ENCODE peak calls at places on chromosomes 16 and 17, in five cellular contexts. One of them, this sample, is unnamed.

GRCh38 chr16:68978303-68978954 is 127.0 kb upstream of the HAS3 start:
- DNase-seq in left ventricle myocardium inferior: no peak
- DNase-seq in ovary: no peak
- DNase-seq in neural progenitor cell: no peak
- DNase-seq in WTC11: no peak
- DNase-seq in this sample: no peak

GRCh38 chr17:74960739-74961342 is 11.7 kb downstream of the HID1 start:
- DNase-seq in left ventricle myocardium inferior: no peak
- DNase-seq in ovary: no peak
- DNase-seq in neural progenitor cell: peak; percentile 80
- DNase-seq in WTC11: peak; percentile 82
- DNase-seq in this sample: peak; percentile 49

GRCh38 chr17:58534901-58535421 is 20.5 kb upstream of the MTMR4 start:
- DNase-seq in left ventricle myocardium inferior: peak; percentile 47
- DNase-seq in ovary: no peak
- DNase-seq in neural progenitor cell: no peak
- DNase-seq in WTC11: no peak
- DNase-seq in this sample: no peak

GRCh38 chr16:22189473-22190168 is 16.5 kb upstream of the EEF2K start:
- DNase-seq in left ventricle myocardium inferior: peak; percentile 66
- DNase-seq in ovary: peak; percentile 73
- DNase-seq in neural progenitor cell: no peak
- DNase-seq in WTC11: no peak
- DNase-seq in this sample: peak; percentile 86

GRCh38 chr16:57519796-57520360 is 16.5 kb downstream of the CCDC102A start:
- DNase-seq in left ventricle myocardium inferior: peak; percentile 78
- DNase-seq in ovary: peak; percentile 85
- DNase-seq in neural progenitor cell: peak; percentile 86
- DNase-seq in WTC11: peak; percentile 88
- DNase-seq in this sample: peak; percentile 83

GRCh38 chr17:75658237-75658636 is 8.7 kb downstream of the RECQL5 start:
- DNase-seq in left ventricle myocardium inferior: no peak
- DNase-seq in ovary: no peak
- DNase-seq in neural progenitor cell: no peak
- DNase-seq in WTC11: no peak
- DNase-seq in this sample: no peak

GRCh38 chr17:61862975-61863800 is at the start of gene BRIP1:
- DNase-seq in left ventricle myocardium inferior: peak; percentile 88
- DNase-seq in ovary: peak; percentile 85
- DNase-seq in neural progenitor cell: peak; percentile 97
- DNase-seq in WTC11: peak; percentile 94
- DNase-seq in this sample: peak; percentile 94

GRCh38 chr17:4198995-4199394 is 56.0 kb downstream of the CYB5D2 start:
- DNase-seq in left ventricle myocardium inferior: no peak
- DNase-seq in ovary: no peak
- DNase-seq in neural progenitor cell: no peak
- DNase-seq in WTC11: no peak
- DNase-seq in this sample: no peak

GRCh38 chr16:85781685-85782370 is 17.5 kb downstream of the EMC8 start:
- DNase-seq in left ventricle myocardium inferior: peak; percentile 63
- DNase-seq in ovary: peak; percentile 40
- DNase-seq in neural progenitor cell: no peak
- DNase-seq in WTC11: no peak
- DNase-seq in this sample: no peak

GRCh38 chr17:66541461-66542182 is 239.2 kb downstream of the PRKCA start:
- DNase-seq in left ventricle myocardium inferior: no peak
- DNase-seq in ovary: no peak
- DNase-seq in neural progenitor cell: no peak
- DNase-seq in WTC11: no peak
- DNase-seq in this sample: no peak

GRCh38 chr17:18253187-18253884 is 5.2 kb downstream of the FLII start:
- DNase-seq in left ventricle myocardium inferior: no peak
- DNase-seq in ovary: no peak
- DNase-seq in neural progenitor cell: no peak
- DNase-seq in WTC11: no peak
- DNase-seq in this sample: no peak

GRCh38 chr16:88548131-88548874 is 21.9 kb upstream of the ZC3H18 start:
- DNase-seq in left ventricle myocardium inferior: no peak
- DNase-seq in ovary: no peak
- DNase-seq in neural progenitor cell: no peak
- DNase-seq in WTC11: no peak
- DNase-seq in this sample: no peak

GRCh38 chr16:24053325-24053946 is 202.7 kb upstream of the CACNG3 start:
- DNase-seq in left ventricle myocardium inferior: no peak
- DNase-seq in ovary: no peak
- DNase-seq in neural progenitor cell: no peak
- DNase-seq in WTC11: no peak
- DNase-seq in this sample: no peak

GRCh38 chr17:75075597-75076253 is 12.0 kb upstream of the SLC16A5 start:
- DNase-seq in left ventricle myocardium inferior: no peak
- DNase-seq in ovary: no peak
- DNase-seq in neural progenitor cell: no peak
- DNase-seq in WTC11: no peak
- DNase-seq in this sample: no peak

GRCh38 chr17:74862108-74862901 is 2.6 kb upstream of the GRIN2C start:
- DNase-seq in left ventricle myocardium inferior: peak; percentile 65
- DNase-seq in ovary: peak; percentile 68
- DNase-seq in neural progenitor cell: peak; percentile 93
- DNase-seq in WTC11: peak; percentile 91
- DNase-seq in this sample: peak; percentile 66

GRCh38 chr16:64365448-64365858 is 756.4 kb downstream of the CDH11 start:
- DNase-seq in left ventricle myocardium inferior: no peak
- DNase-seq in ovary: no peak
- DNase-seq in neural progenitor cell: no peak
- DNase-seq in WTC11: no peak
- DNase-seq in this sample: no peak

GRCh38 chr16:74896389-74897370 is 88.2 kb downstream of the WDR59 start:
- DNase-seq in left ventricle myocardium inferior: no peak
- DNase-seq in ovary: no peak
- DNase-seq in neural progenitor cell: no peak
- DNase-seq in WTC11: no peak
- DNase-seq in this sample: no peak

GRCh38 chr16:66933776-66934137 is 445 bp downstream of the CIAO2B start:
- DNase-seq in left ventricle myocardium inferior: no peak
- DNase-seq in ovary: no peak
- DNase-seq in neural progenitor cell: no peak
- DNase-seq in WTC11: no peak
- DNase-seq in this sample: peak; percentile 48

GRCh38 chr16:30901201-30902069 is 5.0 kb downstream of the CTF1 start:
- DNase-seq in left ventricle myocardium inferior: no peak
- DNase-seq in ovary: no peak
- DNase-seq in neural progenitor cell: no peak
- DNase-seq in WTC11: no peak
- DNase-seq in this sample: no peak

GRCh38 chr16:86761117-86761971 is 183.0 kb downstream of the FOXL1 start:
- DNase-seq in left ventricle myocardium inferior: peak; percentile 69
- DNase-seq in ovary: no peak
- DNase-seq in neural progenitor cell: peak; percentile 81
- DNase-seq in WTC11: peak; percentile 89
- DNase-seq in this sample: peak; percentile 35

GRCh38 chr17:77571141-77571540 is 387.4 kb upstream of the TNRC6C start:
- DNase-seq in left ventricle myocardium inferior: no peak
- DNase-seq in ovary: no peak
- DNase-seq in neural progenitor cell: peak; percentile 93
- DNase-seq in WTC11: no peak
- DNase-seq in this sample: no peak

This sample was measured in RPMI8226.